ENCODE peak calls at places on chromosome 20, in eight cellular contexts. Q is transverse colon, I is stomach, F is breast epithelium, C is A549, E is right lobe of liver, R is prostate gland, H is testis. Y is an unnamed sample. For H3K4me1, the result is how much of the 10 kb centered on the place peaks cover.

GRCh38 chr20:62675156-62675871 is 33.0 kb downstream of the SLCO4A1 start:
- DNase-seq in Q (no peak), I (no peak), F (no peak), C (no peak), E (no peak), R (no peak), H (no peak), Y (no peak)

GRCh38 chr20:24957326-24957996 is 8.4 kb downstream of the CST7 start:
- DNase-seq in Q (no peak), I (peak), F (no peak), C (no peak), E (no peak), R (no peak), H (no peak), Y (peak)

GRCh38 chr20:48454721-48455490 is 372.9 kb downstream of the PREX1 start:
- DNase-seq in Q (no peak), I (no peak), F (peak), C (no peak), E (no peak), R (no peak), H (no peak), Y (no peak)

GRCh38 chr20:431012-431904 is 23.2 kb downstream of the RBCK1 start:
- DNase-seq in Q (peak), I (peak), F (peak), C (peak), E (no peak), R (peak), H (peak), Y (no peak)

GRCh38 chr20:61813791-61814190 is 251.9 kb downstream of the TAF4 start:
- DNase-seq in Q (no peak), I (no peak), F (no peak), C (no peak), E (peak), R (no peak), H (no peak), Y (peak)

GRCh38 chr20:6045566-6045965 is 8.3 kb downstream of the LRRN4 start:
- DNase-seq in Q (no peak), I (no peak), F (no peak), C (no peak), E (no peak), R (no peak), H (no peak), Y (no peak)

GRCh38 chr20:53581444-53582311 is 12.0 kb downstream of the ZNF217 start:
- DNase-seq in Q (peak), I (peak), F (peak), C (no peak), E (no peak), R (no peak), H (no peak), Y (peak)

GRCh38 chr20:54133434-54134427 is 40.1 kb downstream of the CYP24A1 start:
- DNase-seq in Q (peak), I (no peak), F (no peak), C (peak), E (no peak), R (peak), H (no peak), Y (no peak)

GRCh38 chr20:38092260-38092857 is 58.8 kb downstream of the RPRD1B start:
- DNase-seq in Q (no peak), I (no peak), F (no peak), C (no peak), E (no peak), R (no peak), H (no peak), Y (no peak)

GRCh38 chr20:25344634-25345033 is 46.0 kb downstream of the ABHD12 start:
- DNase-seq in Q (no peak), I (no peak), F (no peak), C (no peak), E (no peak), R (no peak), H (no peak), Y (no peak)

GRCh38 chr20:47784599-47785320 is 521 bp downstream of the SULF2 start:
- DNase-seq in Q (peak), I (no peak), F (no peak), C (peak), E (peak), R (peak), H (no peak), Y (peak)

GRCh38 chr20:5719861-5720401 is 30.3 kb upstream of the SHLD1 start:
- DNase-seq in Q (no peak), I (no peak), F (no peak), C (peak), E (no peak), R (no peak), H (no peak), Y (no peak)

GRCh38 chr20:3472105-3472504 is 1.3 kb downstream of the ATRN start:
- DNase-seq in Q (no peak), I (no peak), F (no peak), C (no peak), E (no peak), R (no peak), H (no peak), Y (no peak)

GRCh38 chr20:63230800-63231268 is 4.9 kb upstream of the BIRC7 start:
- DNase-seq in Q (peak), I (peak), F (no peak), C (peak), E (no peak), R (peak), H (peak), Y (no peak)

GRCh38 chr20:22805970-22806369 is 221.6 kb upstream of the FOXA2 start:
- DNase-seq in Q (no peak), I (no peak), F (no peak), C (no peak), E (no peak), R (no peak), H (no peak), Y (no peak)

GRCh38 chr20:64049887-64050260 is 435 bp upstream of the SOX18 start:
- DNase-seq in Q (no peak), I (no peak), F (no peak), C (no peak), E (no peak), R (no peak), H (no peak), Y (no peak)

GRCh38 chr20:32578840-32579239 is 6.3 kb downstream of the NOL4L start:
- DNase-seq in Q (no peak), I (no peak), F (no peak), C (no peak), E (no peak), R (no peak), H (no peak), Y (no peak)

GRCh38 chr20:7993703-7994102 is 25.9 kb downstream of the TMX4 start:
- DNase-seq in Q (no peak), I (no peak), F (no peak), C (no peak), E (no peak), R (no peak), H (no peak), Y (no peak)

GRCh38 chr20:21513181-21513663 is 642 bp downstream of the NKX2-2 start:
- DNase-seq in Q (no peak), I (no peak), F (no peak), C (no peak), E (no peak), R (no peak), H (no peak), Y (no peak)

GRCh38 chr20:58751956-58752355 is 59.4 kb downstream of the NPEPL1 start:
- DNase-seq in Q (no peak), I (peak), F (no peak), C (no peak), E (no peak), R (no peak), H (no peak), Y (peak)

GRCh38 chr20:23160536-23161243 is 74.6 kb upstream of the CD93 start:
- DNase-seq in Q (no peak), I (peak), F (no peak), C (no peak), E (no peak), R (no peak), H (no peak), Y (no peak)

GRCh38 chr20:38222231-38222922 is 38.2 kb downstream of the KIAA1755 start:
- DNase-seq in Q (peak), I (peak), F (no peak), C (peak), E (peak), R (peak), H (peak), Y (peak)

GRCh38 chr20:59701236-59701635 is 96.9 kb downstream of the PHACTR3 start:
- DNase-seq in Q (no peak), I (no peak), F (no peak), C (no peak), E (no peak), R (no peak), H (no peak), Y (no peak)

GRCh38 chr20:37714973-37715657 is 21.3 kb downstream of the CTNNBL1 start:
- DNase-seq in Q (no peak), I (no peak), F (no peak), C (no peak), E (no peak), R (no peak), H (no peak), Y (no peak)

GRCh38 chr20:63959699-63960075 is 3.5 kb upstream of the UCKL1 start:
- DNase-seq in Q (no peak), I (no peak), F (no peak), C (no peak), E (no peak), R (no peak), H (no peak), Y (no peak)

GRCh38 chr20:63407928-63408683 is 47.0 kb upstream of the CHRNA4 start:
- DNase-seq in Q (no peak), I (no peak), F (no peak), C (no peak), E (no peak), R (no peak), H (no peak), Y (no peak)

DNA sequence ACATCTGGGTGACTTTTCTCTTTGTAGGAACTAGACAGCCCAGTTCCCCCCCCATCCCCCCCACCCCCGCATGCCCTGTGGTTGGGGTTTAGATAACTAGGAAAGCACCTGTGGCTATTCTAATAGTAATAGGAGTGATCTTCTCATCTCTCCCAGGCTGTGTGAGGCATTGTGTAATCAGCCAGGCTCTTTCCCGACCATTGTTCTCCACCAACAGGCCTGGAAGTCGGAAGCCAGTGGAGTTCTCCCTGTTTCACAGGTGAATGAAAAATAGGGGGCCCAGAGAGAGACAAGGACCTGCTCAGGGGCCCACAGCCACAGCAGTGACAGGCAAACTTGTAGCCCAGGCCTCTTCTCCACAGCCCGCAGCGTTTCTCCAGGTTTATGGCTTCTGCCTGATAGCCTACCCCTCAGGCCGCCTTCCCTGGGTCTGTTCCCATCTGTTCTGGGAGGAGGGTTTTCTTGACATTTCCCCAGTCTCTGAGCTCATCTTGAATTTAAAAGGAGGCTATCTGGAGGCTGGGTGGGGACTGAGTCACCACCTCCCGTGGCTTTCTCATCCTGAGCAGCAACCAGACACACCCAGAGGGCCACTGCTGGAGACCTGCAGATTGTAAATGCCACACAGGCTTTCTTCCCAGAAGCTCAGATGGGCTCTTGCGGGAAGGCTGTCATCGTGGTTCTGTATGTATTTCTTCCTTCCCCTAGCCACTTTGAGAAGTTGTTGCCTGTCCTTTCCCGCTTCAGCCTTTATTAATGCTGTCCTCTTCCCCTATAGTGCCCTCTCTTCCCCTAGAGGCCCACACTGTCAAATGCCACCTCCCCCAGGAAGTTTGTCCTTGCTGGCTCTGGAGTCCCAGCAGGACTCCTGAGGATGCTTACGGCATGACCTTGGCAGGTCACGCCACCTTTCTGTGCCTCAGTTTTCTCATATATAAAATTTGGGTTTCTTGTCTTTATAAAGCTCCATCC is 75.9 kb upstream of the MYL9 start:
- DNase-seq in Q (peak), I (peak), F (no peak), C (peak), E (no peak), R (no peak), H (no peak), Y (no peak)
- H3K4me1 ChIP-seq in Q (under half), I (half or more), F (under half), C (half or more), E (under half), R (under half), H (half or more), Y (half or more)

DNA sequence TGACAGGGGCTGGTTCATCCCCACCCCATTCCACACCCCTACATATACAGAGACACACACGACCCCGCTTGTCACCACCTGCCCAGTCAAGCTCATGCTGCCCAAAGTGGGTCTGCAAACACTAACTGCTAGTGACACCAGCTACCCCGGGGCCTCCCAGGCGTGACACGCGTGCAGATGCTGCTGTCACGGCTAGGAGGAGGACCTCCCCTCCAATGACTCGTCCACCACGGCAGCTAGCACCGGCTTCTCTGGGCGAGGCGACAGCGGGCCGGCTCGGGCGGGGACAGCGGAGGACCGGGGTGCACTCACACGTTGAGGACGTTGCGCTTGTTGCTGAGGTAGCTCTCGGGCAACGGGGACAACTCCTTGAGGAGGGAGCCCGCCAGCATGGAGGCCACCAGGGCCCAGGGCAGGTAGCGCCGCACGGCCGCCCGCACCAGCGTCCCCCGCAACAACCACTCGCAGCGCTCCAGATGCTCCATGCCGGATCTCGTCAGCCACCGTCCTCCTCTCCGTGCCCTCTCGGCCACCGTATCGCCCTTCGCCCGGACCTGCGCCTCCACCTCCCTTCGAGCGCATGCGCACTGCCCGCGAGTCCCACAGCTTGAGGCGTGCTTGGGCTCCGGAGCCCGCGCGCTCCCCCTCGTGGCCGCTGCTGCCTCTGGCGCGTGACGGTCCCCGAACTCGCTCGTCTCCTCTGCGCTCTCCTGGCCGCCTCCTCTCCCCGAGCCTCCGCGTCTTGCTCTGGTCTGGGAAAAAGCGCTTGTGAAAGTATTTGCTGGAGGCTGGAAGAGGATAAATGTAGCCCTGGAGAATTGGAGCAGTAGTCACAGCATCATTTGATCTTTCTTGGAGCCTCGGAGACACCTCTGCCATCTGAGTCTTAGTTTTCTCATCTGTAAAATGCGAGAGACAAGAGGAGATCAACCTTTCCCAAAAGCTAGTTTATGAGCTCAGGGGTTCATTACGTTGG is at the start of gene FITM2:
- DNase-seq in Q (peak), I (peak), F (peak), C (peak), E (peak), R (peak), H (peak), Y (peak)
- TF ChIP-seq POLR2A in Q (peak), I (no peak), F (peak), C (peak), E (peak), R (peak), H (no peak), Y (no peak)

DNA sequence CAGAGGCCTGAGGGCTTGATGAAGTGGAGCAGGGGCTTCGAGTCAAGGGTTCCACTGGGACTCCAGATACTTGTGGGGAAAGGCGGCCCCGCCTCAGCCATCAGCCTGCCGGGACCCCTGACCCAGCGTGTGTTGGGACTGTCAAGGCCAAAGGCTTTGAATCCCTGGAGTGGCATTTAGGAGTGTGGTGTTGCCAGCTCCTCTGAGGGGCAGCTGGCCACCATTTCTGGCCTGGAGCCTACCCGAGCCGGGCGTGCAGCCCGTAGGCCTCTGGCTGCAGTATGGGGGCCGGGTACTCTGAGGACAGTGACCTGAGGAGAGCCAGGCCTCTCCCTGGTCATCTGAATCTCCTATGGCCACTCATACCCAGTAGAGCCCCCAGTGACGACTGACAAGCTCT is 40.0 kb downstream of the RRBP1 start:
- DNase-seq in Q (no peak), I (no peak), F (no peak), C (no peak), E (no peak), R (no peak), H (no peak), Y (no peak)
- H3K4me1 ChIP-seq in Q (under half), I (under half), F (under half), C (under half), E (under half), R (under half), H (under half), Y (under half)

GRCh38 chr20:50291428-50292323 is 101.0 kb downstream of the CEBPB start:
- DNase-seq in Q (no peak), I (no peak), F (no peak), C (no peak), E (peak), R (no peak), H (no peak), Y (peak)

GRCh38 chr20:50290815-50291214 is 100.2 kb downstream of the CEBPB start:
- DNase-seq in Q (no peak), I (no peak), F (no peak), C (no peak), E (no peak), R (no peak), H (no peak), Y (no peak)

GRCh38 chr20:50293244-50294139 is 102.9 kb downstream of the CEBPB start:
- DNase-seq in Q (no peak), I (no peak), F (no peak), C (no peak), E (peak), R (no peak), H (no peak), Y (peak)

GRCh38 chr20:50294164-50295088 is 103.8 kb downstream of the CEBPB start:
- DNase-seq in Q (no peak), I (no peak), F (no peak), C (peak), E (peak), R (no peak), H (no peak), Y (peak)

GRCh38 chr20:50292324-50293243 is 102.0 kb downstream of the CEBPB start:
- DNase-seq in Q (peak), I (peak), F (peak), C (peak), E (peak), R (peak), H (peak), Y (peak)
- TF ChIP-seq POLR2A in Q (no peak), I (no peak), F (no peak), C (no peak), E (peak), R (peak), H (no peak), Y (peak)

GRCh38 chr20:50036703-50037102 is 53.9 kb downstream of the SNAI1 start:
- DNase-seq in Q (no peak), I (no peak), F (no peak), C (no peak), E (no peak), R (no peak), H (no peak), Y (no peak)

GRCh38 chr20:50037123-50037522 is 54.3 kb downstream of the SNAI1 start:
- DNase-seq in Q (no peak), I (no peak), F (no peak), C (no peak), E (no peak), R (no peak), H (no peak), Y (no peak)

GRCh38 chr20:50037575-50037974 is 54.8 kb downstream of the SNAI1 start:
- DNase-seq in Q (no peak), I (no peak), F (no peak), C (no peak), E (no peak), R (no peak), H (no peak), Y (no peak)

GRCh38 chr20:50038574-50038991 is 55.8 kb downstream of the SNAI1 start:
- DNase-seq in Q (no peak), I (no peak), F (no peak), C (no peak), E (no peak), R (no peak), H (no peak), Y (no peak)

GRCh38 chr20:50038169-50038568 is 55.4 kb downstream of the SNAI1 start:
- DNase-seq in Q (no peak), I (no peak), F (no peak), C (no peak), E (no peak), R (no peak), H (no peak), Y (no peak)
- H3K4me1 ChIP-seq in Q (under half), I (under half), F (under half), C (under half), E (under half), R (under half), H (under half), Y (under half)

GRCh38 chr20:46117704-46118467 is at the start of gene CD40:
- DNase-seq in Q (peak), I (peak), F (peak), C (peak), E (peak), R (peak), H (peak), Y (peak)
- TF ChIP-seq POLR2A in Q (peak), I (no peak), F (no peak), C (peak), E (peak), R (peak), H (no peak), Y (no peak)

GRCh38 chr20:10185741-10186558 is 32.7 kb upstream of the SNAP25 start:
- DNase-seq in Q (no peak), I (peak), F (peak), C (peak), E (peak), R (peak), H (peak), Y (no peak)
- H3K4me1 ChIP-seq in Q (under half), I (under half), F (under half), C (under half), E (under half), R (under half), H (under half), Y (under half)

Y was measured in spleen.